ENCODE peak calls at places on chromosomes 2 and 18, in four cellular contexts. T, B, I and X are unnamed samples.

GRCh38 chr2:80238692-80239469 is 65.7 kb downstream of the LRRTM1 start:
- DNase-seq in T (peak; percentile 54), B (peak; percentile 15), I (peak; percentile 43), X (peak; percentile 29)

GRCh38 chr2:202815548-202816420 is 55.8 kb downstream of the ICA1L start:
- DNase-seq in T (no peak), B (no peak), I (no peak), X (no peak)

GRCh38 chr18:64082513-64082912 is 66.4 kb downstream of the LINC00305 start:
- DNase-seq in T (no peak), B (no peak), I (no peak), X (no peak)

GRCh38 chr2:99980200-99980599 is 162.2 kb downstream of the AFF3 start:
- DNase-seq in T (no peak), B (no peak), I (no peak), X (no peak)

GRCh38 chr2:212416126-212416525 is 122.5 kb downstream of the ERBB4 start:
- DNase-seq in T (no peak), B (no peak), I (no peak), X (no peak)

GRCh38 chr2:138867341-138867740 is 87.2 kb upstream of the NXPH2 start:
- DNase-seq in T (no peak), B (no peak), I (no peak), X (no peak)

GRCh38 chr2:233209978-233210680 is 41.3 kb upstream of the ATG16L1 start:
- DNase-seq in T (no peak), B (no peak), I (no peak), X (no peak)

GRCh38 chr2:98269830-98270229 is 76.4 kb upstream of the CNGA3 start:
- DNase-seq in T (peak; percentile 15), B (no peak), I (no peak), X (peak; percentile 5)

GRCh38 chr2:207768168-207768890 is 1.4 kb downstream of the FZD5 start:
- DNase-seq in T (peak; percentile 78), B (peak; percentile 44), I (peak; percentile 42), X (peak; percentile 65)

GRCh38 chr2:40097691-40098376 is 318.8 kb upstream of the THUMPD2 start:
- DNase-seq in T (no peak), B (no peak), I (no peak), X (peak; percentile 67)

GRCh38 chr18:22409445-22409844 is 8.3 kb downstream of the CTAGE1 start:
- DNase-seq in T (no peak), B (no peak), I (no peak), X (no peak)

GRCh38 chr2:113823729-113824595 is 65.9 kb upstream of the ACTR3 start:
- DNase-seq in T (no peak), B (no peak), I (no peak), X (no peak)

GRCh38 chr2:237540823-237541222 is 25.6 kb upstream of the PRLH start:
- DNase-seq in T (no peak), B (no peak), I (no peak), X (no peak)

GRCh38 chr2:113977660-113978523 is 88.0 kb downstream of the ACTR3 start:
- DNase-seq in T (peak; percentile 74), B (peak; percentile 18), I (no peak), X (peak; percentile 60)

GRCh38 chr2:54881759-54882158 is 158.3 kb downstream of the EML6 start:
- DNase-seq in T (no peak), B (no peak), I (no peak), X (no peak)

GRCh38 chr2:57981369-57981768 is 65.2 kb upstream of the VRK2 start:
- DNase-seq in T (no peak), B (no peak), I (no peak), X (no peak)

GRCh38 chr18:58755304-58756010 is 84.2 kb downstream of the MALT1 start:
- DNase-seq in T (no peak), B (no peak), I (no peak), X (no peak)

GRCh38 chr18:74281639-74282358 is 10.0 kb downstream of the CYB5A start:
- DNase-seq in T (peak; percentile 23), B (no peak), I (no peak), X (peak; percentile 78)

GRCh38 chr2:126979039-126979438 is 80.3 kb downstream of the TEX51 start:
- DNase-seq in T (no peak), B (no peak), I (no peak), X (no peak)

GRCh38 chr2:43169091-43169936 is 57.1 kb downstream of the ZFP36L2 start:
- DNase-seq in T (no peak), B (no peak), I (peak; percentile 28), X (no peak)

GRCh38 chr2:525611-526010 is 151.6 kb downstream of the TMEM18 start:
- DNase-seq in T (no peak), B (no peak), I (no peak), X (no peak)

GRCh38 chr2:1430491-1430890 is 17.2 kb downstream of the TPO start:
- DNase-seq in T (no peak), B (no peak), I (no peak), X (no peak)

GRCh38 chr2:25677877-25678276 is 4.5 kb upstream of the DTNB start:
- DNase-seq in T (no peak), B (no peak), I (no peak), X (no peak)

GRCh38 chr2:545711-546650 is 131.2 kb downstream of the TMEM18 start:
- DNase-seq in T (no peak), B (no peak), I (no peak), X (no peak)

GRCh38 chr2:96631804-96632435 is 6.2 kb downstream of the KANSL3 start:
- DNase-seq in T (no peak), B (no peak), I (no peak), X (peak; percentile 82)

GRCh38 chr2:103959174-103960125 is 894.5 kb upstream of the POU3F3 start:
- DNase-seq in T (peak; percentile 70), B (peak; percentile 54), I (peak; percentile 61), X (no peak)

GRCh38 chr2:1739961-1740713 is 4.2 kb downstream of the PXDN start:
- DNase-seq in T (no peak), B (no peak), I (no peak), X (peak; percentile 68)

GRCh38 chr2:30710461-30710860 is 96.8 kb downstream of the CAPN13 start:
- DNase-seq in T (no peak), B (no peak), I (no peak), X (no peak)

GRCh38 chr2:6914829-6915228 is 2.4 kb upstream of the RNF144A start:
- DNase-seq in T (no peak), B (no peak), I (no peak), X (peak; percentile 35)

GRCh38 chr2:176268976-176269318 is 295 bp upstream of the MTX2 start:
- DNase-seq in T (no peak), B (no peak), I (no peak), X (no peak)

GRCh38 chr2:96993367-96993766 is 7.0 kb upstream of the FAM178B start:
- DNase-seq in T (no peak), B (no peak), I (no peak), X (no peak)

GRCh38 chr2:235960716-235961640 is 207.2 kb downstream of the GBX2 start:
- DNase-seq in T (no peak), B (no peak), I (no peak), X (no peak)

GRCh38 chr2:188292446-188293239 is 969 bp downstream of the GULP1 start:
- DNase-seq in T (peak; percentile 94), B (peak; percentile 77), I (peak; percentile 86), X (peak; percentile 94)

GRCh38 chr2:150878347-150878746 is 383.3 kb downstream of the RBM43 start:
- DNase-seq in T (no peak), B (no peak), I (no peak), X (peak; percentile 51)

GRCh38 chr2:214492152-214492551 is 81.3 kb downstream of the VWC2L start:
- DNase-seq in T (no peak), B (no peak), I (no peak), X (no peak)

GRCh38 chr2:85753525-85754312 is at the start of gene ATOH8:
- DNase-seq in T (peak; percentile 82), B (peak; percentile 54), I (peak; percentile 68), X (peak; percentile 72)

GRCh38 chr2:46065152-46065551 is 232.1 kb upstream of the EPAS1 start:
- DNase-seq in T (no peak), B (no peak), I (no peak), X (peak; percentile 64)

GRCh38 chr2:95022309-95023221 is 2.9 kb upstream of the MAL start:
- DNase-seq in T (peak; percentile 74), B (peak; percentile 61), I (peak; percentile 75), X (no peak)

GRCh38 chr2:238164906-238165287 is 6.1 kb downstream of the ERFE start:
- DNase-seq in T (no peak), B (no peak), I (no peak), X (no peak)

GRCh38 chr2:195533771-195534642 is 123.0 kb upstream of the SLC39A10 start:
- DNase-seq in T (peak; percentile 51), B (no peak), I (no peak), X (peak; percentile 79)
- H4K8ac ChIP-seq in T (no peak overlapping the region), B (no peak overlapping the region), I (no peak overlapping the region), X (peak overlapping the region; percentile 79)

GRCh38 chr2:109305494-109306187 is 176.6 kb downstream of the SH3RF3 start:
- DNase-seq in T (no peak), B (no peak), I (no peak), X (no peak)
- H4K8ac ChIP-seq in T (no peak overlapping the region), B (no peak overlapping the region), I (no peak overlapping the region), X (no peak overlapping the region)

GRCh38 chr2:75563591-75563990 is 2.9 kb upstream of the EVA1A start:
- DNase-seq in T (no peak), B (no peak), I (no peak), X (no peak)

GRCh38 chr2:75564026-75564688 is 3.4 kb upstream of the EVA1A start:
- DNase-seq in T (no peak), B (no peak), I (no peak), X (no peak)

GRCh38 chr2:75561566-75562512 is 1.1 kb upstream of the EVA1A start:
- DNase-seq in T (no peak), B (no peak), I (no peak), X (peak; percentile 50)

GRCh38 chr2:75560768-75561565 is at the start of gene EVA1A:
- DNase-seq in T (peak; percentile 82), B (peak; percentile 52), I (peak; percentile 83), X (peak; percentile 78)

DNA sequence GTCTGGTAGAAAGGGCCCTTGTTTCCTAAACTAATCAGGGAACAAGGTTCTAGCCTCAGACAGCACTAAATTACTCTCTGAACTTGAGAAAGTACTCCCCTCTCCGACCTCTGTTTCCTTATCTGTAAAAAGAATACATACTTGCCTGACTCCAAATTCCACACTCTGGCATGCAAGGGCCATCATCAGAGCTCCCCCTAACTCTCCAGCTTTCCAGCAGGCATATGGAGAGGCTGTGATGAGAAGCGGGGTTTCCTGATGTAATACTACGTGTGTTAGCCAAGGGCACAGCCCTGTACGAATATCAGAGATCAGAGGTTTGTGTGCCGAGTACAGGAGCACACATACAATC is 1.8 kb upstream of the EVA1A start:
- DNase-seq in T (no peak), B (no peak), I (no peak), X (no peak)
- H4K8ac ChIP-seq in T (no peak overlapping the region), B (no peak overlapping the region), I (no peak overlapping the region), X (no peak overlapping the region)

GRCh38 chr2:173119069-173119807 is 43.6 kb downstream of the MAP3K20 start:
- DNase-seq in T (no peak), B (no peak), I (no peak), X (no peak)
- H4K8ac ChIP-seq in T (no peak overlapping the region), B (no peak overlapping the region), I (no peak overlapping the region), X (no peak overlapping the region)